ENCODE peak calls at places on chromosomes 5 and 9, in seven cellular contexts. O is suprapubic skin, T is Panc1, Z is HCT116, R is upper lobe of left lung, F is sigmoid colon, K is H1. G is an unnamed sample.

GRCh38 chr9:91192379-91192775 is 169.3 kb downstream of the AUH start:
- DNase-seq in F (no peak), O (no peak), K (no peak), T (no peak), Z (no peak), R (no peak), G (no peak)

GRCh38 chr9:21653091-21653490 is 149.3 kb upstream of the MTAP start:
- DNase-seq in F (no peak), K (no peak), O (no peak), R (no peak), Z (no peak), T (no peak), G (no peak)

GRCh38 chr5:72434781-72435437 is 72.3 kb downstream of the ZNF366 start:
- DNase-seq in F (no peak), K (no peak), T (no peak), Z (no peak), R (no peak), O (no peak), G (no peak)

GRCh38 chr9:3920586-3921582 is 379.0 kb downstream of the GLIS3 start:
- DNase-seq in Z (no peak), O (no peak), F (no peak), K (no peak), R (no peak), T (no peak), G (no peak)

GRCh38 chr5:32859211-32859641 is 148.1 kb downstream of the NPR3 start:
- DNase-seq in Z (no peak), R (no peak), O (no peak), F (no peak), K (no peak), T (no peak), G (no peak)

GRCh38 chr5:91302335-91302734 is 80.8 kb downstream of the ARRDC3 start:
- DNase-seq in K (no peak), F (no peak), T (no peak), O (no peak), Z (no peak), R (no peak), G (no peak)

GRCh38 chr5:176658817-176659216 is 11.5 kb downstream of the TSPAN17 start:
- DNase-seq in K (no peak), Z (no peak), O (no peak), R (no peak), T (no peak), F (no peak), G (no peak)

GRCh38 chr9:113999256-114000062 is 78.6 kb downstream of the AMBP start:
- DNase-seq in R (peak; percentile 12), O (peak; percentile 70), K (no peak), Z (no peak), F (no peak), T (no peak), G (no peak)

GRCh38 chr5:97408331-97408730 is 225.3 kb upstream of the RIOK2 start:
- DNase-seq in O (no peak), T (no peak), F (no peak), Z (no peak), R (no peak), K (no peak), G (no peak)

GRCh38 chr5:55645304-55645703 is 66.8 kb downstream of the SLC38A9 start:
- DNase-seq in T (no peak), Z (no peak), O (no peak), K (no peak), R (no peak), F (no peak), G (no peak)

GRCh38 chr5:134079748-134080581 is 34.5 kb upstream of the TCF7 start:
- DNase-seq in T (no peak), R (no peak), O (no peak), F (peak; percentile 48), Z (no peak), K (no peak), G (no peak)

GRCh38 chr5:74631088-74631960 is 9.2 kb downstream of the ENC1 start:
- DNase-seq in Z (no peak), R (peak; percentile 56), K (no peak), O (no peak), F (no peak), T (peak; percentile 84), G (no peak)

GRCh38 chr9:74285075-74285474 is 212.1 kb upstream of the RORB start:
- DNase-seq in O (no peak), R (no peak), K (no peak), T (no peak), Z (no peak), F (no peak), G (no peak)

GRCh38 chr5:79133657-79134451 is 22.2 kb downstream of the BHMT start:
- DNase-seq in Z (peak; percentile 74), F (peak; percentile 86), T (peak; percentile 78), K (peak; percentile 58), O (no peak), R (peak; percentile 46), G (peak; percentile 44)

GRCh38 chr5:10513501-10514442 is 50.1 kb upstream of the ANKRD33B start:
- DNase-seq in O (no peak), Z (no peak), K (peak; percentile 23), R (no peak), F (no peak), T (no peak), G (no peak)
- TF ChIP-seq POLR2AphosphoS5 in O (no peak), Z (no peak), K (no peak), R (no peak), F (no peak), T (no peak), G (no peak)

GRCh38 chr9:116174347-116174746 is 20.8 kb downstream of the PAPPA start:
- DNase-seq in K (no peak), T (no peak), F (no peak), Z (no peak), O (no peak), R (no peak), G (no peak)

GRCh38 chr9:116175616-116176015 is 22.0 kb downstream of the PAPPA start:
- DNase-seq in O (no peak), R (no peak), K (no peak), T (no peak), F (no peak), Z (no peak), G (no peak)

GRCh38 chr9:116181853-116182610 is 28.4 kb downstream of the PAPPA start:
- DNase-seq in K (no peak), R (no peak), O (no peak), Z (no peak), F (no peak), T (no peak), G (no peak)

DNA sequence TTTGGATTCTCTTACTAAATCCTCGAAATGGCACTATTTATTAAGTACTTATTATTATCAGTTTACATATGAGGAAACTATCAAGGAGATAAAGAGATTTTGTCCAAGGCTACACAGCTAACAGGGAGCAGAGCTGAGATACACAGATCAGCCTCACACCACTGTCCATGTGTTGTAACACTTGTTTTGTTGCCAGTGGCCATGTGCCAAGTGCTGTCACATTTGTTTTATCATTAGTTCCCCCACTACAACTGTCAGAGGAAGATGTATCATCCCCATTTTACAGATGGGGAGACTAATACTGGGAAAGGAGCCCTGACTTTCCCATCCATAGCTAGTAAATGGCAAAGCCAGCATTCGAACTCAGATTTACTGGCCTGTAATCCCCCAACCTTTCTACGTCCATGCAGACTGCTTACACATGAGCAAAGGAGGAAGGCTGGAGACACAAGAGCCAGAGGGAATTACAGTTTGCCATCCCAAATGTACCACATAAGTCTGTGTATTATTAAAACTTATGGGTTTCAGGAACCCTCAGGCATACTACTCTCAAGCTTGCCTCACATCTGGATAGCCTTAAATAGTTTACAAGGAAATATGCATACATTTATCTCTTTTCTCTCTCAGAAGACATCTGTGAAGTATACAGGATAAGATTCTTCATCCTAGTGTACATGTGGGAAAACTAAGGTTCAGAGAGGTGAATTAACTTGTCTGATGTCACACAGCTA is 25.1 kb downstream of the PAPPA start:
- DNase-seq in T (no peak), Z (no peak), K (no peak), R (no peak), O (no peak), F (no peak), G (no peak)
- TF ChIP-seq POLR2AphosphoS5 in T (no peak), Z (no peak), K (no peak), R (no peak), O (no peak), F (no peak), G (no peak)

DNA sequence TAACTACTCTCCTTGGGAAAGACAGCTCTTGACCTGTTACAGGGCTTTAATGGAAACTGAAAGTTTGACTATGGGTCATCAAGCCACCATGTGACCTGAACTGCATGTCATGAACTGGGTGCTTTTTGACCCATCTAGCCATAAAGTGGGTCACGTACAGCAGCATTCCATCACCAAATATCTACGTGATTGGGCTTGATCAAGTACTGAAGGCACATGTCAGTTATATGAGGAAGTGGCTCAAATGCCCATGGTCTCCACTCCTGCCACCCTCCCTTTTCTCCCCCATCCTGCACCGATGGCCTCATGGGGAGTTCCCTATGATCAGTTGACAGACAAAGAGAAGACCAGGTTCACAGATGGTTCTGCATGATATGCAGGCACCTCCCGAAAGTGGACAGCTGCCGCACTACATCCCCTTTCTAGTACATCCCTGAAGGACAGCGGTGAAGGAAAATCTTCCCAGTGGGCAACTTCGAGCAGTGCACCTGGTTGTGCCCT is 7.3 kb upstream of the FCN1 start:
- DNase-seq in R (no peak), T (no peak), F (no peak), K (no peak), Z (no peak), O (peak; percentile 50), G (no peak)
- TF ChIP-seq POLR2AphosphoS5 in R (no peak), T (no peak), F (no peak), K (no peak), Z (no peak), O (no peak), G (peak; percentile 63)

GRCh38 chr5:33892419-33893151 is 795 bp upstream of the ADAMTS12 start:
- DNase-seq in Z (no peak), O (no peak), T (no peak), K (no peak), R (no peak), F (peak; percentile 73), G (no peak)
- TF ChIP-seq POLR2AphosphoS5 in Z (no peak), O (no peak), T (no peak), K (no peak), R (no peak), F (peak; percentile 44), G (no peak)